ENCODE peak calls at places on chromosomes 13 and 19, in five cellular contexts. S is neural progenitor cell, O is tibial nerve, M is aorta, C is astrocyte. I is an unnamed sample.

GRCh38 chr13:84263354-84264069 is 381.2 kb upstream of the SLITRK1 start:
- DNase-seq in S (no peak), O (no peak), M (no peak), C (no peak), I (no peak)

GRCh38 chr19:51983361-51983760 is 3.3 kb downstream of the ZNF350 start:
- DNase-seq in S (no peak), O (no peak), M (no peak), C (no peak), I (no peak)

GRCh38 chr19:50434525-50434924 is 1.8 kb downstream of the MYBPC2 start:
- DNase-seq in S (peak), O (no peak), M (no peak), C (no peak), I (no peak)

GRCh38 chr19:33405491-33406461 is 32.3 kb downstream of the CEBPG start:
- DNase-seq in S (no peak), O (no peak), M (peak), C (no peak), I (no peak)

GRCh38 chr13:72507394-72508199 is 219.8 kb downstream of the MZT1 start:
- DNase-seq in S (no peak), O (no peak), M (no peak), C (no peak), I (no peak)

GRCh38 chr19:1214862-1215731 is 9.5 kb downstream of the STK11 start:
- DNase-seq in S (no peak), O (no peak), M (peak), C (no peak), I (no peak)

GRCh38 chr13:46761866-46762265 is 35.1 kb downstream of the ESD start:
- DNase-seq in S (no peak), O (no peak), M (no peak), C (no peak), I (no peak)

GRCh38 chr13:26133851-26134250 is 82.0 kb upstream of the SHISA2 start:
- DNase-seq in S (no peak), O (no peak), M (no peak), C (no peak), I (no peak)

GRCh38 chr19:30281903-30282302 is 90.3 kb upstream of the ZNF536 start:
- DNase-seq in S (no peak), O (no peak), M (no peak), C (no peak), I (no peak)
- H3K27ac ChIP-seq in S (no peak), O (no peak), M (no peak), C (no peak), I (no peak)

GRCh38 chr19:13100871-13101589 is 1.6 kb downstream of the LYL1 start:
- DNase-seq in S (no peak), O (no peak), M (no peak), C (no peak), I (no peak)

GRCh38 chr19:13102416-13102665 is 317 bp downstream of the LYL1 start:
- DNase-seq in S (no peak), O (no peak), M (peak), C (no peak), I (no peak)

GRCh38 chr19:13102666-13103584 is at the start of gene LYL1:
- DNase-seq in S (peak), O (no peak), M (peak), C (no peak), I (no peak)

GRCh38 chr19:13100031-13100588 is 2.5 kb downstream of the LYL1 start:
- DNase-seq in S (no peak), O (no peak), M (no peak), C (no peak), I (no peak)

DNA sequence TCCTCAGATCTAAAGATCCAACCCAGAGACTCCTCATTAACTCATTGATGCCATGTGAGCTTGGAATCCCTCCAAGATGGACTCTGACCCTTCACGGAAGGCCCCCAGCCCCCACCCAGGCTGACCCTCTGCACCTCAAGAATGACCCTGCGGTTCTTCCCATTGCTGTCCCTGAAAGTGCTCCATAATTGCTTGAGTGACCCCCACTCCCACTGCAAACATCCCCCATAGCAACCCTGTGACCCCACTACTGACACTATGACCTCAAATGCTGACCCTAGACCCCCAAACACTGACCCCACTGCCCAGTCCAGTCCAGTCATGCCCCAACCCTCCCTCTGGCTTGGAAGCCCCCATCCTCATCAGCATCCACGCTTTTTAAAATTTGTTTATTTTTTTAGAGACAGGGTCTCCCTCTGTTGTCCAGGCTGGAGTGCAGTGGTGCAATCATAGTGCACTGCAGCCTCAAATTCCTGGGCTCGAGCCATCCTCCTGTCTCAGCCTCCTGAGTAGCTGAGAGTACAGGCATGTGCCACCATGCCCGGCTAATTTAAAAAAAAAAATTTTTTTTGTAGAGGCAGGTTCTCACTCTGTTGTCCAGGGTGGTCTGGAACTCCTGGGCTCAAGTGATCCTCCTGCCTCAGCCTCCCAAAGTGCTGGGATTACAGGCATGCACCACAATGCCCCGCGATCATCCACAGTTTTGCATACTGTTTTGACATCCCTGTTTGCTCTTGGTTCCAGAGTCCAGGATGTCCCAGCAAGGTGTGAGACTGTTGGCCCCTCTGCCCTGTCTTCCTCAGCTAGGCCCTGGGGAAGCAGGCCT is 855 bp downstream of the LYL1 start:
- DNase-seq in S (no peak), O (no peak), M (no peak), C (no peak), I (no peak)
- H3K27ac ChIP-seq in S (no peak), O (peak), M (no peak), C (no peak), I (peak)

GRCh38 chr19:37779139-37780035 is at the start of gene ZNF573:
- DNase-seq in S (peak), O (peak), M (peak), C (peak), I (peak)

GRCh38 chr19:37778613-37779138 is 710 bp downstream of the ZNF573 start:
- DNase-seq in S (peak), O (no peak), M (peak), C (peak), I (no peak)
- H3K27ac ChIP-seq in S (no peak), O (peak), M (no peak), C (no peak), I (peak)

GRCh38 chr13:40344270-40345148 is 321.9 kb downstream of the FOXO1 start:
- DNase-seq in S (no peak), O (no peak), M (no peak), C (peak), I (no peak)

GRCh38 chr13:40346592-40346991 is 319.8 kb downstream of the FOXO1 start:
- DNase-seq in S (no peak), O (no peak), M (no peak), C (no peak), I (no peak)

GRCh38 chr13:40343550-40344269 is 322.7 kb downstream of the FOXO1 start:
- DNase-seq in S (no peak), O (no peak), M (no peak), C (no peak), I (no peak)

GRCh38 chr13:40345654-40346372 is 320.6 kb downstream of the FOXO1 start:
- DNase-seq in S (peak), O (no peak), M (no peak), C (no peak), I (no peak)

DNA sequence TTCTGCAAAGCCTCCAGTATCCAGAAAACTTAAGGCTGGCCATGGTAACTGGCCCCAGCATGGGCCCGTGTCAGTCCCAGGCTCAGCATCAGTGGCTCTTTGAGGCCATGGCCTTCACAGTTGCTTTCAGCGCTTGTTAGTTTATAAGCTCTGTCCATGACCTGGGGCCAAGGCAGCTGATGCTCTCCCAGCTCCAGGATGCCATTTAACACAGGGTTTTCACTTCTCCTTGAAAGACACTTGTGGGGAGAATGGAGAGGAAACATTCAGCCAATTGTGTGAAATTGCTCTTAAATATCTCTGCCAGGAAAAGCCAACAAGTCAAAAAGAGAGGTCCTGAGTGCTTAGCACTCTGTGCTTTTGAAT is 321.3 kb downstream of the FOXO1 start:
- DNase-seq in S (no peak), O (no peak), M (no peak), C (no peak), I (no peak)
- H3K27ac ChIP-seq in S (no peak), O (peak), M (no peak), C (no peak), I (no peak)

I was measured in caudate nucleus.